ENCODE peak calls at places on chromosomes 16 and 17, in ten cellular contexts. T is HEK293T, I is colonic mucosa, C is LoVo, U is fibroblast of pulmonary artery, K is mesothelial cell of epicardium, Q is GM10248, A is activated T-cell treated with anti-CD3 and anti-CD28 coated beads for 1 hour, E is T-helper 1 cell, F is tibial artery. J is an unnamed sample.

GRCh38 chr16:27819356-27819755 is 244.2 kb downstream of the GSG1L start:
- DNase-seq in T (no peak), I (no peak), C (no peak), U (no peak), K (no peak), Q (no peak), A (no peak), E (no peak), F (no peak), J (no peak)

GRCh38 chr17:36706437-36706731 is 105.0 kb downstream of the MRM1 start:
- DNase-seq in T (no peak), I (no peak), C (no peak), U (no peak), K (no peak), Q (no peak), A (no peak), E (no peak), F (no peak), J (no peak)

GRCh38 chr16:77434365-77435239 is at the start of gene ADAMTS18:
- DNase-seq in T (peak; percentile 23), I (no peak), C (no peak), U (no peak), K (peak; percentile 52), Q (no peak), A (no peak), E (no peak), F (no peak), J (no peak)

GRCh38 chr17:40518401-40519088 is 17.1 kb upstream of the TNS4 start:
- DNase-seq in T (no peak), I (peak; percentile 70), C (peak; percentile 89), U (no peak), K (no peak), Q (no peak), A (no peak), E (no peak), F (no peak), J (no peak)

GRCh38 chr17:4105232-4105631 is 37.6 kb downstream of the ZZEF1 start:
- DNase-seq in T (no peak), I (no peak), C (no peak), U (no peak), K (no peak), Q (no peak), A (no peak), E (no peak), F (no peak), J (no peak)

GRCh38 chr17:50111687-50112655 is 16.8 kb downstream of the PDK2 start:
- DNase-seq in T (no peak), I (no peak), C (no peak), U (no peak), K (no peak), Q (no peak), A (no peak), E (no peak), F (peak; percentile 73), J (no peak)

GRCh38 chr17:1830288-1830687 is 483 bp downstream of the RPA1 start:
- DNase-seq in T (peak; percentile 21), I (peak; percentile 29), C (peak; percentile 2), U (no peak), K (no peak), Q (peak; percentile 33), A (no peak), E (no peak), F (no peak), J (no peak)

GRCh38 chr17:28661635-28662526 is at the start of the genes SDF2 and SUPT6H:
- DNase-seq in T (peak; percentile 89), I (peak; percentile 93), C (peak; percentile 89), U (peak; percentile 86), K (peak; percentile 94), Q (peak; percentile 94), A (peak; percentile 90), E (peak; percentile 80), F (peak; percentile 88), J (peak; percentile 90)

GRCh38 chr17:50396261-50397110 is 837 bp downstream of the LRRC59 start:
- DNase-seq in T (peak; percentile 44), I (peak; percentile 74), C (peak; percentile 71), U (peak; percentile 75), K (no peak), Q (peak; percentile 20), A (no peak), E (no peak), F (no peak), J (no peak)

GRCh38 chr17:19538095-19539039 is 4.7 kb downstream of the SLC47A1 start:
- DNase-seq in T (no peak), I (no peak), C (no peak), U (no peak), K (no peak), Q (no peak), A (no peak), E (no peak), F (peak; percentile 42), J (no peak)

GRCh38 chr16:17921357-17921978 is 415.1 kb downstream of the NPIPA8 start:
- DNase-seq in T (peak; percentile 35), I (peak; percentile 72), C (peak; percentile 15), U (peak; percentile 2), K (no peak), Q (peak; percentile 41), A (peak; percentile 18), E (no peak), F (no peak), J (no peak)

GRCh38 chr17:9109933-9110332 is 88.6 kb downstream of the NTN1 start:
- DNase-seq in T (no peak), I (no peak), C (no peak), U (no peak), K (no peak), Q (no peak), A (no peak), E (no peak), F (no peak), J (no peak)

GRCh38 chr17:2925011-2925410 is 128.8 kb downstream of the RAP1GAP2 start:
- DNase-seq in T (no peak), I (no peak), C (no peak), U (no peak), K (no peak), Q (no peak), A (no peak), E (no peak), F (no peak), J (no peak)

GRCh38 chr17:7558544-7559306 is at the start of gene TNFSF13:
- DNase-seq in T (no peak), I (peak; percentile 80), C (no peak), U (no peak), K (no peak), Q (no peak), A (no peak), E (no peak), F (peak; percentile 64), J (no peak)

GRCh38 chr17:10527419-10527818 is 9.1 kb upstream of the MYH1 start:
- DNase-seq in T (no peak), I (no peak), C (no peak), U (no peak), K (no peak), Q (no peak), A (no peak), E (no peak), F (no peak), J (no peak)